ENCODE peak calls at places on chromosome 3, in six cellular contexts. S is HuH-7; V is upper lobe of right lung; U is NCI-H774; N is activated CD8-positive, alpha-beta T cell treated with anti-CD3 and anti-CD28 coated beads for 36 hours; D is GM20000. H is an unnamed sample.

GRCh38 chr3:99965077-99965476 is 147.4 kb downstream of the CMSS1 start:
- DNase-seq in S (no peak), V (no peak), U (no peak), N (no peak), D (no peak), H (no peak)

GRCh38 chr3:12042638-12043037 is 38.5 kb downstream of the SYN2 start:
- DNase-seq in S (no peak), V (no peak), U (no peak), N (no peak), D (no peak), H (no peak)

GRCh38 chr3:161409069-161409468 is 37.8 kb upstream of the SPTSSB start:
- DNase-seq in S (no peak), V (no peak), U (no peak), N (peak; percentile 56), D (peak; percentile 11), H (peak; percentile 82)

GRCh38 chr3:183502237-183502636 is 53.3 kb downstream of the KLHL6 start:
- DNase-seq in S (no peak), V (no peak), U (no peak), N (no peak), D (no peak), H (no peak)

GRCh38 chr3:114154321-114154821 is 24.5 kb downstream of the DRD3 start:
- DNase-seq in S (no peak), V (no peak), U (no peak), N (no peak), D (no peak), H (no peak)

GRCh38 chr3:183192650-183193300 is 30.2 kb upstream of the LAMP3 start:
- DNase-seq in S (no peak), V (no peak), U (no peak), N (no peak), D (no peak), H (no peak)

GRCh38 chr3:174125267-174125844 is 727.8 kb downstream of the NLGN1 start:
- DNase-seq in S (peak; percentile 2), V (no peak), U (peak; percentile 24), N (no peak), D (peak; percentile 2), H (peak; percentile 80)

GRCh38 chr3:156635973-156636372 is 38.4 kb upstream of the TIPARP start:
- DNase-seq in S (no peak), V (no peak), U (no peak), N (no peak), D (no peak), H (no peak)

GRCh38 chr3:52820741-52821140 is 9.7 kb downstream of the ITIH4 start:
- DNase-seq in S (peak; percentile 63), V (no peak), U (no peak), N (peak; percentile 39), D (peak; percentile 63), H (peak; percentile 65)

GRCh38 chr3:85864896-85865295 is 906.1 kb downstream of the CADM2 start:
- DNase-seq in S (no peak), V (no peak), U (no peak), N (no peak), D (no peak), H (no peak)

GRCh38 chr3:182979719-182980191 is 583 bp downstream of the DCUN1D1 start:
- DNase-seq in S (peak; percentile 21), V (no peak), U (peak; percentile 50), N (peak; percentile 48), D (peak; percentile 42), H (peak; percentile 77)

GRCh38 chr3:122982202-122983185 is 45.1 kb downstream of the SEMA5B start:
- DNase-seq in S (peak; percentile 36), V (no peak), U (no peak), N (no peak), D (no peak), H (no peak)

GRCh38 chr3:160193644-160194192 is 31.5 kb upstream of the C3orf80 start:
- DNase-seq in S (no peak), V (no peak), U (no peak), N (no peak), D (no peak), H (no peak)

GRCh38 chr3:61682671-61683408 is 121.5 kb downstream of the PTPRG start:
- DNase-seq in S (no peak), V (no peak), U (no peak), N (no peak), D (no peak), H (no peak)

GRCh38 chr3:41033956-41034519 is 165.3 kb upstream of the CTNNB1 start:
- DNase-seq in S (no peak), V (no peak), U (no peak), N (no peak), D (no peak), H (no peak)

GRCh38 chr3:42376397-42376798 is 34.0 kb downstream of the LYZL4 start:
- DNase-seq in S (no peak), V (no peak), U (no peak), N (peak; percentile 90), D (no peak), H (no peak)